ENCODE peak calls at places on chromosome 11, in four cellular contexts. L is WTC11, X is adrenal gland, O is AG04450. V is an unnamed sample.

GRCh38 chr11:45933131-45933821 is 10.8 kb downstream of the LARGE2 start:
- DNase-seq in L (no peak), X (peak), O (peak), V (peak)

GRCh38 chr11:20501971-20502370 is 97.4 kb upstream of the SLC6A5 start:
- DNase-seq in L (no peak), X (no peak), O (no peak), V (no peak)

GRCh38 chr11:67406969-67407699 is 3.3 kb downstream of the TBC1D10C start:
- DNase-seq in L (no peak), X (no peak), O (no peak), V (no peak)

GRCh38 chr11:24239016-24239720 is 257.7 kb upstream of the LUZP2 start:
- DNase-seq in L (no peak), X (no peak), O (peak), V (no peak)

GRCh38 chr11:44398266-44399045 is 88.5 kb upstream of the ALX4 start:
- DNase-seq in L (no peak), X (no peak), O (no peak), V (no peak)

GRCh38 chr11:33620423-33621120 is 80.1 kb downstream of the C11orf91 start:
- DNase-seq in L (no peak), X (no peak), O (no peak), V (no peak)

GRCh38 chr11:73297702-73298101 is 10.4 kb upstream of the ARHGEF17 start:
- DNase-seq in L (no peak), X (no peak), O (no peak), V (no peak)

GRCh38 chr11:44030996-44031395 is 16.8 kb upstream of the ACCSL start:
- DNase-seq in L (no peak), X (no peak), O (no peak), V (no peak)

GRCh38 chr11:96964661-96965060 is 574.8 kb downstream of the JRKL start:
- DNase-seq in L (no peak), X (no peak), O (no peak), V (no peak)

GRCh38 chr11:67645521-67646457 is 4.7 kb downstream of the ACY3 start:
- DNase-seq in L (peak), X (no peak), O (no peak), V (no peak)

GRCh38 chr11:4890279-4890678 is 8.6 kb downstream of the OR51T1 start:
- DNase-seq in L (no peak), X (no peak), O (no peak), V (no peak)

GRCh38 chr11:102256251-102256650 is 61.0 kb upstream of the BIRC3 start:
- DNase-seq in L (no peak), X (no peak), O (no peak), V (no peak)

GRCh38 chr11:125946712-125947418 is 1.0 kb downstream of the VSIG10L2 start:
- DNase-seq in L (no peak), X (no peak), O (no peak), V (no peak)

GRCh38 chr11:95937358-95937757 is 13.5 kb upstream of the MTMR2 start:
- DNase-seq in L (no peak), X (no peak), O (no peak), V (no peak)

GRCh38 chr11:104033561-104033960 is 2.9 kb upstream of the DDI1 start:
- DNase-seq in L (no peak), X (no peak), O (no peak), V (no peak)

GRCh38 chr11:104033134-104033533 is 3.3 kb upstream of the DDI1 start:
- DNase-seq in L (no peak), X (peak), O (peak), V (no peak)

GRCh38 chr11:104024572-104024971 is 11.9 kb upstream of the DDI1 start:
- DNase-seq in L (no peak), X (no peak), O (no peak), V (no peak)

DNA sequence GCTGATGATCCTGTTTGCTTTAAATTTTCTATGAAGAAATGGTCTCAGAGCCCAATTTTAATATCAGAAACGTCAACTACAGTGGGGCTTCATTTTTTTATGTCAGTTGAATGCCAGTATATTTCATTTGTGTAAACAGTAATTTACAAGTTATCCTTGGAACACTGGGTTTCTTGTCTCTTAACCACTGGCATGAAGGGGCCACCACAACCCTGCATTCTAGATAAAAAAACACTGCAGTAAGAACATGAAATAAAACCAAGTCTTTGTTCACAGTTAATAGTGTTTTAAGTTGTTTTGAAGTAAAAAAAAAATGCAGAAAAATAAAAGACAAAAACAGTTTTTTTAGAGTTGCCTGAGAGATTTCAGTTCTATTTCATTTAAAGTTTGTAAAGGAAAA is 8.0 kb upstream of the DDI1 start:
- DNase-seq in L (no peak), X (no peak), O (no peak), V (no peak)
- TF ChIP-seq CTCF in L (no peak), X (no peak), O (no peak), V (no peak)

GRCh38 chr11:35464308-35464707 is 45.0 kb upstream of the SLC1A2 start:
- DNase-seq in L (no peak), X (no peak), O (no peak), V (no peak)
- TF ChIP-seq CTCF in L (no peak), X (no peak), O (peak), V (no peak)

DNA sequence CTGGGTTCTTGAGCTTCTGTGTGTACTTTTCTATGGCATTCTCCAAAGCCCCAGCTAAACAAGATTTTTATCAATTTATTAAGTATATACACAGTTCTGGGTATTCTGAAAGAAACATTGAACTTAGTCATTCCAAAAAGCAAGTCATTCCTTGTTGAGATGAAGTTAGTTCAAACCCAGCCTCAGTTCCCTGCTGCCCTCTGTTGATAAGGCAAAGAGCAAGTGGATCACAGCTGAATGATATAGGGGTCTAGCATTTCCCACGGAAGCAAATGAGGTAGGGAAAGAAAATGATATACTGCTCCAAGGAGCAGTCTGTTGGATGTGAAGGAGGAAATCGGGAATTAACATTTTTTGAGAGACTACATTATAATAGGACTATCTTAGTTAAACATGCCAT is 841.8 kb upstream of the TENM4 start:
- DNase-seq in L (no peak), X (no peak), O (no peak), V (no peak)
- TF ChIP-seq CTCF in L (no peak), X (no peak), O (no peak), V (no peak)

GRCh38 chr11:19160839-19161238 is 40.9 kb downstream of the CSRP3 start:
- DNase-seq in L (no peak), X (no peak), O (no peak), V (no peak)
- TF ChIP-seq CTCF in L (no peak), X (no peak), O (no peak), V (no peak)

GRCh38 chr11:2400761-2401435 is 348 bp downstream of the TSSC4 start:
- DNase-seq in L (no peak), X (no peak), O (no peak), V (no peak)

GRCh38 chr11:2397005-2397404 is 3.5 kb upstream of the TSSC4 start:
- DNase-seq in L (no peak), X (no peak), O (no peak), V (no peak)

GRCh38 chr11:2399488-2400068 is 972 bp upstream of the TSSC4 start:
- DNase-seq in L (no peak), X (peak), O (no peak), V (no peak)

GRCh38 chr11:2400069-2400760 is at the start of gene TSSC4:
- DNase-seq in L (peak), X (peak), O (peak), V (peak)

GRCh38 chr11:2398664-2399355 is 1.7 kb upstream of the TSSC4 start:
- DNase-seq in L (no peak), X (no peak), O (no peak), V (no peak)
- TF ChIP-seq CTCF in L (no peak), X (no peak), O (peak), V (no peak)

GRCh38 chr11:61294717-61295595 is at the start of gene VWCE:
- DNase-seq in L (peak), X (peak), O (no peak), V (peak)
- TF ChIP-seq CTCF in L (no peak), X (no peak), O (peak), V (peak)

DNA sequence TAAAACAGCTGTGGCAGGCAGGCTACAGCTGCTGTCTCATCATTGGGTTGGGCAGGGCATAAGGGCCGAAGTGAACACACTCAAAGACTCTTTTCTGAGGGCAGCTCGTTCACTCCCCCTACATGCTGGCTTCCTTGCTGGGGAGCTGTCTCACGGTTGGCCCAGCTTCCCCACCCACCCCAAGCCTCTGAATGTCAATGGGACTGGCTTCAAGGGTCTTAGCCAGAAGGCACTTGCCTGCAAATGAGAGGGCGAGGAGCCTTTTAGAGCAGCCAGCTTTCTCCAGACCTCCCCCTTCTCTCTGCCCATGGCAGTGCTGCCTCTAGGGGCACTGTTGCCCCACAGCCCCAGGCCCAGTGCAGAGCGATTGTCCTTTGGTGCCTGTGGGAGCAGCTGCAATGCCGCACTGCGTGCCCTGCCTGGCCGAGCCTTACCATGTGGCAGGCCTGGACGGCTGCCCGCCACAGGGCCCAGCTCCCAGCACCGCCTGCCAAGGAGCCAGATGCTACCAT is 94.7 kb upstream of the RASSF10 start:
- DNase-seq in L (peak), X (no peak), O (no peak), V (peak)
- TF ChIP-seq CTCF in L (peak), X (no peak), O (peak), V (peak)

DNA sequence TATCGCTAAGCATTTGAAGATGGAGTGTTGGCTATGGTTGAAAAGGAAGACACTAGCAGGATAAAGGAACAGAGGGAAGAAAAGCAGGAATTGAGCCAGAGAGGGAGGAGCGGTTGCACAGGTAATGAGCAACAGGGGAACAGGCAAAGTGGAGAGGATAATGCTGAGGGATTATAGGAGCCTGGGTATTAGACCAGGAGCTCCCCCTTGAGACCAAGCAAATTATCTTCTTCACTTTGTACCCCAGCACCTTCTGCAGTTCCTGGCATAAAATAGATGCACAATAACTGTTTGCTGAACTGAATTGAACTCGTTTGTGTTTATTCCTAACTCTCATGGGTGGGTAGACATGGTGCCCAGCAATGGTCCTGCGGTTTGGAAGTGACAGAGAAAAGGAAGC is 54.6 kb upstream of the OR5P2 start:
- DNase-seq in L (no peak), X (no peak), O (no peak), V (no peak)
- TF ChIP-seq CTCF in L (no peak), X (no peak), O (no peak), V (no peak)

GRCh38 chr11:90476442-90477007 is 253.7 kb upstream of the CHORDC1 start:
- DNase-seq in L (peak), X (no peak), O (no peak), V (no peak)
- TF ChIP-seq CTCF in L (peak), X (no peak), O (no peak), V (peak)

GRCh38 chr11:78646564-78647185 is 72.0 kb upstream of the NARS2 start:
- DNase-seq in L (peak), X (peak), O (no peak), V (peak)
- TF ChIP-seq CTCF in L (peak), X (peak), O (peak), V (peak)

V was measured in GM13976.